ENCODE peak calls at places on chromosome 15, in six cellular contexts. H is left ventricle myocardium inferior, E is substantia nigra, B is GM23338, T is suprapubic skin, F is DND-41. G is an unnamed sample.

GRCh38 chr15:87528873-87529272 is 727.7 kb downstream of the NTRK3 start:
- DNase-seq in H (no peak), E (no peak), B (no peak), T (no peak), F (no peak), G (no peak)

GRCh38 chr15:39376371-39376909 is 204.4 kb upstream of the THBS1 start:
- DNase-seq in H (no peak), E (no peak), B (no peak), T (no peak), F (no peak), G (no peak)

GRCh38 chr15:100726426-100727190 is 124.2 kb downstream of the ASB7 start:
- DNase-seq in H (no peak), E (no peak), B (no peak), T (no peak), F (no peak), G (no peak)

GRCh38 chr15:50857763-50858162 is 50.7 kb upstream of the AP4E1 start:
- DNase-seq in H (no peak), E (no peak), B (peak), T (no peak), F (no peak), G (no peak)

GRCh38 chr15:49769225-49769624 is 148.4 kb downstream of the DTWD1 start:
- DNase-seq in H (no peak), E (no peak), B (no peak), T (no peak), F (no peak), G (no peak)

GRCh38 chr15:35550957-35551356 is 5.0 kb upstream of the DPH6 start:
- DNase-seq in H (no peak), E (no peak), B (no peak), T (no peak), F (no peak), G (no peak)

GRCh38 chr15:31200735-31201151 is 99.2 kb upstream of the TRPM1 start:
- DNase-seq in H (peak), E (peak), B (peak), T (no peak), F (no peak), G (peak)

GRCh38 chr15:70852501-70853269 is 1.3 kb downstream of the LARP6 start:
- DNase-seq in H (no peak), E (peak), B (no peak), T (no peak), F (no peak), G (no peak)

GRCh38 chr15:58495836-58496501 is 64.2 kb downstream of the LIPC start:
- DNase-seq in H (no peak), E (no peak), B (no peak), T (no peak), F (peak), G (peak)

GRCh38 chr15:92541197-92542190 is 114.1 kb downstream of the FAM174B start:
- DNase-seq in H (peak), E (no peak), B (no peak), T (no peak), F (no peak), G (no peak)

GRCh38 chr15:70303981-70304380 is 206.3 kb upstream of the TLE3 start:
- DNase-seq in H (no peak), E (no peak), B (no peak), T (no peak), F (no peak), G (no peak)

GRCh38 chr15:26082833-26083174 is 219.7 kb upstream of the ATP10A start:
- DNase-seq in H (no peak), E (peak), B (no peak), T (no peak), F (no peak), G (no peak)

GRCh38 chr15:58440922-58441321 is 9.1 kb downstream of the LIPC start:
- DNase-seq in H (no peak), E (no peak), B (peak), T (no peak), F (no peak), G (no peak)

GRCh38 chr15:101188517-101189340 is 63.1 kb downstream of the CHSY1 start:
- DNase-seq in H (no peak), E (no peak), B (no peak), T (no peak), F (no peak), G (no peak)

GRCh38 chr15:51714162-51714561 is 23.3 kb downstream of the LYSMD2 start:
- DNase-seq in H (no peak), E (no peak), B (no peak), T (no peak), F (no peak), G (no peak)

GRCh38 chr15:48790716-48791115 is 20.2 kb downstream of the CEP152 start:
- DNase-seq in H (no peak), E (no peak), B (no peak), T (no peak), F (no peak), G (no peak)

GRCh38 chr15:68795298-68795848 is 25.3 kb downstream of the ANP32A start:
- DNase-seq in H (peak), E (peak), B (peak), T (peak), F (no peak), G (no peak)

GRCh38 chr15:68792901-68793766 is 27.6 kb downstream of the ANP32A start:
- DNase-seq in H (peak), E (no peak), B (no peak), T (peak), F (no peak), G (no peak)

GRCh38 chr15:68794869-68795268 is 25.8 kb downstream of the ANP32A start:
- DNase-seq in H (no peak), E (no peak), B (no peak), T (no peak), F (no peak), G (no peak)

GRCh38 chr15:68794307-68794706 is 26.4 kb downstream of the ANP32A start:
- DNase-seq in H (no peak), E (no peak), B (no peak), T (no peak), F (no peak), G (no peak)

GRCh38 chr15:68793776-68794175 is 26.9 kb downstream of the ANP32A start:
- DNase-seq in H (no peak), E (no peak), B (no peak), T (no peak), F (no peak), G (no peak)
- H3K27ac ChIP-seq in H (peak), E (peak), B (no peak), T (peak), F (no peak), G (no peak)

GRCh38 chr15:53472883-53473282 is 286.6 kb downstream of the WDR72 start:
- DNase-seq in H (no peak), E (no peak), B (no peak), T (no peak), F (no peak), G (no peak)
- H3K27ac ChIP-seq in H (no peak), E (no peak), B (no peak), T (no peak), F (no peak), G (no peak)

DNA sequence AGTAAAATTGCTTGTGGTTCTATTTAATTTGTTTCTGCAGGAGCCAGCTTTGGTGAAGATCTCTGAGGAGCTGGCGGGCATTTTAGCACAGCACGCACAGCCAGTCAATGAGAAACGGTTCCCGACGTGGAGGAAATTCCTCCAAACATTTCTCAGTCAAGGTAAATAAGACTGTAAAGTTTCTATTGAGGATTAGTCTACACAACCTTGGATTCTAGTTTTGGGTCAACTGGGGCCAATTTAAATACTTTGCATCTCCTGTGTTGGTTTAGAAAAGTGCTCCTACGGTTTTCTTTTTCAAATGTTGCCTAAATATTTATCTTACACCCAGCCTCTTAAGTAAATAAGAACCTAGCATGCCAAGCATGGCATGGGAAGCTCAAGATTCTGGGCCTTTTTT is 104.0 kb upstream of the C15orf61 start:
- DNase-seq in H (no peak), E (no peak), B (no peak), T (no peak), F (no peak), G (no peak)
- H3K27ac ChIP-seq in H (no peak), E (no peak), B (no peak), T (no peak), F (no peak), G (no peak)

GRCh38 chr15:98776607-98777281 is 128.4 kb downstream of the IGF1R start:
- DNase-seq in H (peak), E (no peak), B (no peak), T (no peak), F (peak), G (no peak)

GRCh38 chr15:98779463-98780071 is 131.2 kb downstream of the IGF1R start:
- DNase-seq in H (peak), E (peak), B (peak), T (peak), F (peak), G (peak)

GRCh38 chr15:98777426-98777825 is 129.1 kb downstream of the IGF1R start:
- DNase-seq in H (no peak), E (no peak), B (no peak), T (no peak), F (no peak), G (no peak)

GRCh38 chr15:98778960-98779359 is 130.6 kb downstream of the IGF1R start:
- DNase-seq in H (no peak), E (no peak), B (no peak), T (no peak), F (no peak), G (no peak)

GRCh38 chr15:98778263-98778959 is 130.1 kb downstream of the IGF1R start:
- DNase-seq in H (no peak), E (no peak), B (no peak), T (no peak), F (no peak), G (no peak)
- H3K27ac ChIP-seq in H (peak), E (no peak), B (peak), T (peak), F (no peak), G (no peak)

GRCh38 chr15:96355561-96356129 is 25.1 kb downstream of the NR2F2 start:
- DNase-seq in H (no peak), E (no peak), B (peak), T (no peak), F (no peak), G (no peak)

GRCh38 chr15:96354731-96355560 is 24.4 kb downstream of the NR2F2 start:
- DNase-seq in H (no peak), E (no peak), B (no peak), T (no peak), F (no peak), G (no peak)

GRCh38 chr15:96352594-96353377 is 22.3 kb downstream of the NR2F2 start:
- DNase-seq in H (no peak), E (no peak), B (peak), T (no peak), F (no peak), G (no peak)

GRCh38 chr15:96353378-96353930 is 23.0 kb downstream of the NR2F2 start:
- DNase-seq in H (no peak), E (no peak), B (peak), T (no peak), F (no peak), G (no peak)

GRCh38 chr15:96353931-96354730 is 23.6 kb downstream of the NR2F2 start:
- DNase-seq in H (peak), E (no peak), B (peak), T (no peak), F (no peak), G (no peak)
- H3K27ac ChIP-seq in H (peak), E (no peak), B (no peak), T (peak), F (no peak), G (no peak)

DNA sequence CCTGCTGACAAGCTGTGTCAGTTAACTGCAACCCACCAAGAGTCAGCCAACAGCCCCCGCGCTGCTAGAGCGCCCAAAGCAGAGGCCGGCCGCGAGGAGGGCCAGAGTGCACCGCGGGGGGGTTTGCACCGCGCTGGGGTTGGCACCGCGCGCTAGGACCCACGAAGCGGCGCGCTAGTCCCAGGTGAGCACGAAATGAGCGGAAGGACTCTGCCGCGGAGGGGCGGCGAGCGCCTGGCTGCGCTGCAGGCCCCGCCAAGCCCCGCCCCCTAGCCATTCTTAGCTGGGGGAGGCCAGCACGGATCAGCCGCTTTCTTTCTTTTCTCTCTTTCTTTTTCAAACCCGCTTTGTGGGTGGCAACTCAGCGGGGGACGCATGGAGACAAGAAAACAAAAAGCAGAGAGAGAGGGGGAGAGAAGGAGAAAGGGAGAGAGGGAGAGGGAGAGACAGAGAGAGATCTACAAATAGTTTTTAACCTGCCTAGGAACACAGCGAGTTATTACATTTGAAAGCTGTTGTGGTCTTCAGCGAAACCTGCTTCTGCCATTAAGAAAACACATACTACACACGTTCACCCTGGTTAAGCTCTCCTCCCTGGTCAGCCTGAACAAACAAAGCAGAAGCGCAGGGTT is 6.9 kb upstream of the FOXB1 start:
- DNase-seq in H (no peak), E (peak), B (peak), T (no peak), F (peak), G (peak)
- H3K27ac ChIP-seq in H (no peak), E (no peak), B (peak), T (no peak), F (peak), G (no peak)

DNA sequence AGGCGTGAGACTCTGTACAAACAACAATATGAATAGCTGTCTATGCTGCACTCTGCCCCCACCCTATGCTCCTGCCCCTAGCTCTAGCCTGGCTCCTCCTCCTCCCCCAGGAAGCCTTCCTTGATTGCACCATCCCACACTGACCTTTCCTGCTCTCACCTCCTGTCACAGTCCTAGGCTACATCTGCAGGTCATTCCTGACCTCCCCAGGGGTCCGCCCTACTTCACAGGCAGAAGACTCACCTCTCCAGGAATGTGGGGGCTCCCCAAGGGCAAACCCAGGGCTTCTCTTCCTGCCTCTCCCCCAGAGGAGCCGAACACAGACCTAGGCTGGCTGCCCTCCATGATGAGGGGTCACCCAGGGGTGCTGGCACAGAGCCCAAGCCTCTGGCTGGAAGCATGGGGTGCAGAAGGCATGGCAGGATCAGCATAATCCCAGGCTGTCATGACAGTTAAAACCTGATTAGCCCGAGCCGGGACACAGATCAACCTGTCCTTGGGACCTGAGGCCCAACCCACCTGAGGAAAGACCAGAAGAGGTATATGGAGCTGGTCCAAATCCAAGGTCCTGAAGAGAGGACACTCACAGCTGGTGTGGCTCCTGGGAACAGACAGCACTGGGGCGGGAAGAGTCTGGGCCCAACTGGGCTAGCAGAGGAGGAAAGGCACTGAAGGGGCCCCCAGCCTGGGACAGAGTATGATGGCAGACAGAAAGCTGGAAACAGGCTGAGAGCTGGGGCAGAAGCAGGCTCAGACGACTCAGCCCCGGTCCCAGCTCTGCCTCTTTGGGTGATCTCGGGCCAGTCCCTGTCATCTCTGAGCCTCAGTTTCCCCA is 5.9 kb downstream of the SEMA7A start:
- DNase-seq in H (no peak), E (no peak), B (no peak), T (no peak), F (no peak), G (no peak)
- H3K27ac ChIP-seq in H (no peak), E (peak), B (no peak), T (no peak), F (no peak), G (no peak)

DNA sequence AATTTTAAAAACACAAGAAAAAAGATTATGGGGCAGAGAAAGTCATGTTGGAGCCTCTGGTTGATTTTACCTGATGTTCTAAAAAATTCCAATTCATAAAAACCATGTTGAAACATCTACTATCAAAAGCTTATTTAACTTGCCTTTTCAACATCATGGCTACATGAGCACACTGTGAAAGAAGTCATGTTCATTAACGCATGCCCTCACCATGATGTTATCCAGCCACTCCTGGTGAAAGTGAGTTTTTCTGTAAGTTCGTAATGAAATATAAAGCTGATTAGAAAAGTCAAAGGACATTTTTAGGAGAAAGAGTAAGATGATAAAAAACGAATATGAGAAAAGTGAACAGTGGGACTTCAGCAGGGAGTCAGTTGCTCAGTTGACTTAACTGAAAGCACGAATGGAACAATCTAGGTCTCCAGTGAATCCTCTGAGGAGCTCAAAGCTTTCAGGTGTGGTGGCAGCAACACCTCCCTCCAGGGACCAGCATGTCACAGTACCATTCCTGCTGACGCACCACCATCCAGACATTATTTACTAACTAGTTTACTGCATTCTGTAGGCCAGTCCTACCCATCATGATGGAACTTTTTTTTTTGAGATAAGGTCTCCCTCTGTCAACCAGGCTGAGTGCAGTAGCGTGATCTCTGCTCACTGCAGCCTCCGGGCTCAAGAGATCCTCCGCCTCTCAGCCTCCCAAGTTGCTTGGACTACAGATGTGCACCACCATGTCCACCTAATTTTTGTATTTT is 95.2 kb downstream of the MEIS2 start:
- DNase-seq in H (no peak), E (no peak), B (no peak), T (no peak), F (no peak), G (no peak)
- H3K27ac ChIP-seq in H (no peak), E (no peak), B (no peak), T (no peak), F (no peak), G (no peak)